ENCODE peak calls at places on chromosomes 2 and 18, in six cellular contexts. F is T-helper 17 cell; N is hippocampal formation; T is skeletal muscle cell; K is naive thymus-derived CD4-positive, alpha-beta T cell; E is choroid plexus epithelial cell. V is an unnamed sample.

GRCh38 chr2:215428060-215428910 is 7.6 kb downstream of the FN1 start:
- DNase-seq in F (no peak), N (no peak), T (no peak), K (no peak), E (peak), V (no peak)

GRCh38 chr2:7102831-7103230 is 185.6 kb downstream of the RNF144A start:
- DNase-seq in F (no peak), N (no peak), T (no peak), K (no peak), E (no peak), V (no peak)

GRCh38 chr2:191228861-191229260 is 16.3 kb upstream of the MYO1B start:
- DNase-seq in F (no peak), N (no peak), T (no peak), K (no peak), E (no peak), V (no peak)

GRCh38 chr2:203914546-203915169 is 21.9 kb upstream of the ICOS start:
- DNase-seq in F (no peak), N (no peak), T (no peak), K (no peak), E (peak), V (no peak)

GRCh38 chr2:60361498-60361897 is 192.0 kb downstream of the BCL11A start:
- DNase-seq in F (no peak), N (no peak), T (no peak), K (no peak), E (no peak), V (no peak)

GRCh38 chr18:6994053-6994452 is 123.5 kb downstream of the LAMA1 start:
- DNase-seq in F (no peak), N (no peak), T (no peak), K (no peak), E (peak), V (no peak)

GRCh38 chr2:3636586-3637310 is 21.3 kb upstream of the ALLC start:
- DNase-seq in F (no peak), N (no peak), T (no peak), K (no peak), E (no peak), V (no peak)

GRCh38 chr18:35875566-35875965 is 96.9 kb upstream of the RMP24 start:
- DNase-seq in F (no peak), N (no peak), T (no peak), K (no peak), E (no peak), V (no peak)

GRCh38 chr2:110957267-110957666 is 163.4 kb upstream of the BCL2L11 start:
- DNase-seq in F (no peak), N (no peak), T (no peak), K (no peak), E (no peak), V (no peak)

GRCh38 chr2:66073166-66073565 is 361.8 kb upstream of the MEIS1 start:
- DNase-seq in F (no peak), N (no peak), T (no peak), K (no peak), E (no peak), V (no peak)

GRCh38 chr2:121066526-121066925 is 218.5 kb downstream of the TFCP2L1 start:
- DNase-seq in F (no peak), N (no peak), T (no peak), K (no peak), E (peak), V (no peak)

GRCh38 chr2:127621981-127622431 is 23.9 kb upstream of the GPR17 start:
- DNase-seq in F (no peak), N (no peak), T (no peak), K (no peak), E (no peak), V (no peak)

GRCh38 chr2:46977266-46977665 is 61.7 kb upstream of the MCFD2 start:
- DNase-seq in F (no peak), N (no peak), T (no peak), K (no peak), E (no peak), V (no peak)

GRCh38 chr2:27738349-27739057 is 33.0 kb upstream of the MRPL33 start:
- DNase-seq in F (no peak), N (no peak), T (no peak), K (no peak), E (no peak), V (no peak)

GRCh38 chr2:174025271-174026121 is 60.3 kb upstream of the SP3 start:
- DNase-seq in F (no peak), N (no peak), T (peak), K (no peak), E (peak), V (peak)

GRCh38 chr2:127414855-127415592 is 3.2 kb upstream of the PROC start:
- DNase-seq in F (no peak), N (no peak), T (no peak), K (no peak), E (no peak), V (no peak)

GRCh38 chr2:212546669-212547068 is 8.1 kb upstream of the ERBB4 start:
- DNase-seq in F (no peak), N (no peak), T (no peak), K (no peak), E (no peak), V (no peak)

GRCh38 chr2:129880971-129881370 is 98.5 kb upstream of the RAB6C start:
- DNase-seq in F (no peak), N (no peak), T (no peak), K (no peak), E (no peak), V (no peak)

GRCh38 chr2:78476619-78477229 is 548.8 kb upstream of the REG3G start:
- DNase-seq in F (no peak), N (no peak), T (no peak), K (no peak), E (no peak), V (no peak)

V was measured in head of caudate nucleus.